ENCODE peak calls at places on chromosomes 4 and X, in six cellular contexts. One of them, this sample, is unnamed.
A peak's percentile ranks its signal among the peaks of the same experiment; 100 is the strongest.

GRCh38 chr4:119854364-119854763 is 212.3 kb downstream of the MAD2L1 start:
- DNase-seq in adipocyte: no peak
- DNase-seq in aorta: no peak
- DNase-seq in K562: no peak
- DNase-seq in NT2/D1: no peak
- DNase-seq in right lobe of liver: no peak
- DNase-seq in this sample: no peak

GRCh38 chr4:188417181-188417580 is 277.9 kb downstream of the TRIML1 start:
- DNase-seq in adipocyte: no peak
- DNase-seq in K562: no peak
- DNase-seq in aorta: no peak
- DNase-seq in right lobe of liver: no peak
- DNase-seq in NT2/D1: no peak
- DNase-seq in this sample: peak; percentile 64

GRCh38 chr4:35725131-35725530 is 519.2 kb downstream of the ARAP2 start:
- DNase-seq in adipocyte: no peak
- DNase-seq in aorta: no peak
- DNase-seq in K562: no peak
- DNase-seq in right lobe of liver: no peak
- DNase-seq in NT2/D1: peak; percentile 2
- DNase-seq in this sample: peak; percentile 49

GRCh38 chr4:122854444-122854843 is 27.8 kb downstream of the FGF2 start:
- DNase-seq in K562: no peak
- DNase-seq in adipocyte: no peak
- DNase-seq in NT2/D1: no peak
- DNase-seq in aorta: no peak
- DNase-seq in right lobe of liver: peak; percentile 46
- DNase-seq in this sample: no peak

GRCh38 chrX:39477438-39478120 is 620.2 kb downstream of the BCOR start:
- DNase-seq in adipocyte: no peak
- DNase-seq in K562: peak; percentile 34
- DNase-seq in aorta: peak; percentile 78
- DNase-seq in right lobe of liver: no peak
- DNase-seq in NT2/D1: no peak
- DNase-seq in this sample: peak; percentile 94

GRCh38 chrX:25015486-25016360 is at the start of gene ARX:
- DNase-seq in right lobe of liver: no peak
- DNase-seq in aorta: no peak
- DNase-seq in NT2/D1: peak; percentile 77
- DNase-seq in adipocyte: no peak
- DNase-seq in K562: peak; percentile 91
- DNase-seq in this sample: peak; percentile 96

GRCh38 chr4:8072235-8072968 is 86.2 kb downstream of the ABLIM2 start:
- DNase-seq in NT2/D1: no peak
- DNase-seq in right lobe of liver: no peak
- DNase-seq in aorta: peak; percentile 55
- DNase-seq in adipocyte: no peak
- DNase-seq in K562: no peak
- DNase-seq in this sample: peak; percentile 38

GRCh38 chrX:7316887-7317286 is 168.9 kb upstream of the PUDP start:
- DNase-seq in NT2/D1: no peak
- DNase-seq in adipocyte: peak; percentile 59
- DNase-seq in K562: no peak
- DNase-seq in right lobe of liver: no peak
- DNase-seq in aorta: no peak
- DNase-seq in this sample: no peak

GRCh38 chr4:2044542-2045517 is 14.3 kb upstream of the NAT8L start:
- DNase-seq in aorta: peak; percentile 51
- DNase-seq in adipocyte: no peak
- DNase-seq in NT2/D1: no peak
- DNase-seq in K562: no peak
- DNase-seq in right lobe of liver: no peak
- DNase-seq in this sample: peak; percentile 43

GRCh38 chr4:60452259-60452658 is 747.9 kb upstream of the ADGRL3 start:
- DNase-seq in adipocyte: no peak
- DNase-seq in aorta: no peak
- DNase-seq in NT2/D1: no peak
- DNase-seq in right lobe of liver: no peak
- DNase-seq in K562: no peak
- DNase-seq in this sample: no peak

GRCh38 chrX:22650691-22651090 is 349.1 kb upstream of the DDX53 start:
- DNase-seq in adipocyte: no peak
- DNase-seq in aorta: no peak
- DNase-seq in K562: no peak
- DNase-seq in NT2/D1: no peak
- DNase-seq in right lobe of liver: no peak
- DNase-seq in this sample: no peak

GRCh38 chrX:55488559-55489314 is 911 bp downstream of the USP51 start:
- DNase-seq in right lobe of liver: peak; percentile 64
- DNase-seq in NT2/D1: peak; percentile 40
- DNase-seq in adipocyte: peak; percentile 81
- DNase-seq in K562: peak; percentile 72
- DNase-seq in aorta: peak; percentile 86
- DNase-seq in this sample: peak; percentile 80

GRCh38 chrX:119402588-119402987 is 3.5 kb downstream of the SLC25A43 start:
- DNase-seq in NT2/D1: no peak
- DNase-seq in adipocyte: no peak
- DNase-seq in right lobe of liver: no peak
- DNase-seq in aorta: no peak
- DNase-seq in K562: no peak
- DNase-seq in this sample: no peak

GRCh38 chrX:42247241-42247640 is 323.9 kb upstream of the CASK start:
- DNase-seq in right lobe of liver: no peak
- DNase-seq in K562: no peak
- DNase-seq in aorta: no peak
- DNase-seq in adipocyte: no peak
- DNase-seq in NT2/D1: no peak
- DNase-seq in this sample: no peak

GRCh38 chr4:3303840-3304715 is 11.3 kb downstream of the RGS12 start:
- DNase-seq in NT2/D1: no peak
- DNase-seq in K562: no peak
- DNase-seq in adipocyte: no peak
- DNase-seq in right lobe of liver: peak; percentile 12
- DNase-seq in aorta: peak; percentile 57
- DNase-seq in this sample: peak; percentile 31

GRCh38 chrX:115232933-115233496 is 881 bp downstream of the LRCH2 start:
- DNase-seq in aorta: no peak
- DNase-seq in right lobe of liver: no peak
- DNase-seq in K562: no peak
- DNase-seq in NT2/D1: no peak
- DNase-seq in adipocyte: peak; percentile 20
- DNase-seq in this sample: no peak

GRCh38 chrX:46628406-46629371 is 55.1 kb downstream of the CHST7 start:
- DNase-seq in aorta: no peak
- DNase-seq in adipocyte: peak; percentile 39
- DNase-seq in right lobe of liver: no peak
- DNase-seq in NT2/D1: no peak
- DNase-seq in K562: no peak
- DNase-seq in this sample: no peak

GRCh38 chr4:153023692-153024394 is 87.7 kb downstream of the FHDC1 start:
- DNase-seq in right lobe of liver: no peak
- DNase-seq in K562: peak; percentile 65
- DNase-seq in adipocyte: no peak
- DNase-seq in NT2/D1: no peak
- DNase-seq in aorta: no peak
- DNase-seq in this sample: no peak

GRCh38 chr4:28228575-28228974 is 1367.9 kb downstream of the STIM2 start:
- DNase-seq in right lobe of liver: no peak
- DNase-seq in adipocyte: peak; percentile 33
- DNase-seq in K562: no peak
- DNase-seq in aorta: no peak
- DNase-seq in NT2/D1: no peak
- DNase-seq in this sample: no peak

GRCh38 chr4:56681158-56681848 is at the start of gene HOPX:
- DNase-seq in aorta: no peak
- DNase-seq in NT2/D1: no peak
- DNase-seq in K562: no peak
- DNase-seq in right lobe of liver: no peak
- DNase-seq in adipocyte: no peak
- DNase-seq in this sample: peak; percentile 55

GRCh38 chr4:47891928-47892327 is 22.5 kb downstream of the NFXL1 start:
- DNase-seq in NT2/D1: no peak
- DNase-seq in adipocyte: no peak
- DNase-seq in aorta: no peak
- DNase-seq in K562: no peak
- DNase-seq in right lobe of liver: no peak
- DNase-seq in this sample: no peak

GRCh38 chrX:133608406-133608805 is 193.1 kb upstream of the GPC4 start:
- DNase-seq in K562: no peak
- DNase-seq in NT2/D1: no peak
- DNase-seq in aorta: no peak
- DNase-seq in right lobe of liver: no peak
- DNase-seq in adipocyte: peak; percentile 54
- DNase-seq in this sample: no peak

GRCh38 chr4:6095023-6095817 is 77.0 kb upstream of the C4orf50 start:
- DNase-seq in adipocyte: no peak
- DNase-seq in K562: no peak
- DNase-seq in right lobe of liver: no peak
- DNase-seq in aorta: no peak
- DNase-seq in NT2/D1: no peak
- DNase-seq in this sample: peak; percentile 34

GRCh38 chrX:57681341-57681740 is 1.3 kb upstream of the NLRP2B start:
- DNase-seq in right lobe of liver: no peak
- DNase-seq in NT2/D1: no peak
- DNase-seq in aorta: no peak
- DNase-seq in adipocyte: no peak
- DNase-seq in K562: no peak
- DNase-seq in this sample: no peak

GRCh38 chrX:57674861-57675260 is 5.2 kb downstream of the NLRP2B start:
- DNase-seq in NT2/D1: no peak
- DNase-seq in aorta: no peak
- DNase-seq in right lobe of liver: no peak
- DNase-seq in K562: no peak
- DNase-seq in adipocyte: no peak
- DNase-seq in this sample: no peak

GRCh38 chrX:57680160-57680559 is at the start of gene NLRP2B:
- DNase-seq in adipocyte: no peak
- DNase-seq in right lobe of liver: no peak
- DNase-seq in aorta: no peak
- DNase-seq in K562: no peak
- DNase-seq in NT2/D1: no peak
- DNase-seq in this sample: no peak

GRCh38 chrX:57678686-57679428 is 1.2 kb downstream of the NLRP2B start:
- DNase-seq in K562: no peak
- DNase-seq in adipocyte: no peak
- DNase-seq in NT2/D1: no peak
- DNase-seq in aorta: no peak
- DNase-seq in right lobe of liver: no peak
- DNase-seq in this sample: no peak

DNA sequence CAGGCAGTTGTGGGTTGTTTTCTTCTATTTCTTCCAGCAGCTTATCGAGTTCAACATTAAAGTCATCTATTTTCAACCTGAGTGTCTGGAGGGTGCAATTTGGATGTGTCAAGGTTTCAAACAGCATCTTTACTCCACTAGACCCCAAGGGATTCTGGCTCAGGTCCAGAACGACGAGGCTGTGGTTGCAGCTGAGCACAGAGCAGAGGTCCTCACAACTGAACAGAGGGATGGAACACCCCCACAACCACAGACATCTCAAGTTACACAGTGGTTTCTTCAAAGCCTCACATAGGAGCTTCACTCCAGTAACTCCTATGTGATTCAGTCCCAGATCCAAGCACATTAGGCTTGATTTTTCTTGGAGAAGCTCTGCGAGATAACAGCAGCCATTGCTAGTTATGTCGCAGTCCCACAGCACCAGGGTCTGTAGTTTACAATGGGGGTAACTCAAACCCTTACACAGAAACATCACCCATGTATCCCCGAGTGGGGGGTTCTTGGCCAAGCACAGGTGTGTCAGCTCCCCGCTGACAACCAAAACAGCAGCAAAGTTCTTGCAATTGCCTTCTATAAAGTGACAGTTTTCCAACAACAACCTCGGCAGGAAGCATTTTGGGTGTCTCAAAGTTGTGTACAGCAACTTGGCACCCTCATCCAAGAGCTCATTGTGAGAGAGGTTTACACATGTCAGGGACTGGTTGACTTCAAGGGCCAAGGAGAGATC is 2.8 kb downstream of the NLRP2B start:
- DNase-seq in right lobe of liver: no peak
- DNase-seq in aorta: no peak
- DNase-seq in NT2/D1: no peak
- DNase-seq in K562: no peak
- DNase-seq in adipocyte: no peak
- DNase-seq in this sample: no peak
- H3K9me3 ChIP-seq in right lobe of liver: no peaks in the 10 kb centered on the region
- H3K9me3 ChIP-seq in aorta: no peaks in the 10 kb centered on the region
- H3K9me3 ChIP-seq in NT2/D1: no peaks in the 10 kb centered on the region
- H3K9me3 ChIP-seq in K562: no peaks in the 10 kb centered on the region
- H3K9me3 ChIP-seq in adipocyte: peaks cover 23% of the 10 kb centered on the region
- H3K9me3 ChIP-seq in this sample: peaks cover 7% of the 10 kb centered on the region

GRCh38 chrX:109776986-109777385 is 43.9 kb upstream of the ACSL4 start:
- DNase-seq in K562: no peak
- DNase-seq in adipocyte: no peak
- DNase-seq in aorta: no peak
- DNase-seq in NT2/D1: no peak
- DNase-seq in right lobe of liver: no peak
- DNase-seq in this sample: no peak
- H3K9me3 ChIP-seq in K562: no peaks in the 10 kb centered on the region
- H3K9me3 ChIP-seq in adipocyte: no peaks in the 10 kb centered on the region
- H3K9me3 ChIP-seq in aorta: no peaks in the 10 kb centered on the region
- H3K9me3 ChIP-seq in NT2/D1: no peaks in the 10 kb centered on the region
- H3K9me3 ChIP-seq in right lobe of liver: no peaks in the 10 kb centered on the region
- H3K9me3 ChIP-seq in this sample: no peaks in the 10 kb centered on the region

GRCh38 chr4:566508-567295 is 9.4 kb downstream of the TMEM271 start:
- DNase-seq in K562: peak; percentile 51
- DNase-seq in NT2/D1: no peak
- DNase-seq in aorta: no peak
- DNase-seq in adipocyte: no peak
- DNase-seq in right lobe of liver: no peak
- DNase-seq in this sample: no peak
- H3K9me3 ChIP-seq in K562: peaks cover 2% of the 10 kb centered on the region
- H3K9me3 ChIP-seq in NT2/D1: no peaks in the 10 kb centered on the region
- H3K9me3 ChIP-seq in aorta: no peaks in the 10 kb centered on the region
- H3K9me3 ChIP-seq in adipocyte: no peaks in the 10 kb centered on the region
- H3K9me3 ChIP-seq in right lobe of liver: no peaks in the 10 kb centered on the region
- H3K9me3 ChIP-seq in this sample: no peaks in the 10 kb centered on the region

DNA sequence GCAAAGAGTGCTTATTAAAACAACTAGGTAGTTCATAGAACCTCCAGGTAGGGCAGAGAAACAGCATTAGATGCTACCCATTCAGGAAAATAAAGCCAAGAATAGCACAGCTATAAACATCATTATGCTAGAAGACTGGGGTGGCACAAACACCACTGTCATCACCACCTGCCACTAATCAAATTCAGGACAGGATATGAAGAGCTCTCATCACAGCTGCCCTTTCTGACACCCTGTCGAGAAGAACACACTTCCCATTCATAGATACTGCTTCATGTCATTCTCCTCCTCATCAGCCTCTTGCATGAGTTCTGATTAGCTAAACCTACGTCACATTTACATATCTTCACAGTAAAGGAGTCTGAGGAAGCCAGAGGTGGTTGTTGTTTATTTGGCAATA is 692.3 kb upstream of the HS3ST1 start:
- DNase-seq in NT2/D1: no peak
- DNase-seq in K562: no peak
- DNase-seq in adipocyte: no peak
- DNase-seq in right lobe of liver: no peak
- DNase-seq in aorta: no peak
- DNase-seq in this sample: no peak
- H3K9me3 ChIP-seq in NT2/D1: no peaks in the 10 kb centered on the region
- H3K9me3 ChIP-seq in K562: no peaks in the 10 kb centered on the region
- H3K9me3 ChIP-seq in adipocyte: peaks cover 6% of the 10 kb centered on the region
- H3K9me3 ChIP-seq in right lobe of liver: no peaks in the 10 kb centered on the region
- H3K9me3 ChIP-seq in aorta: no peaks in the 10 kb centered on the region
- H3K9me3 ChIP-seq in this sample: peaks cover 23% of the 10 kb centered on the region

GRCh38 chrX:139758809-139759208 is 50.8 kb upstream of the MCF2 start:
- DNase-seq in right lobe of liver: no peak
- DNase-seq in aorta: no peak
- DNase-seq in NT2/D1: no peak
- DNase-seq in K562: no peak
- DNase-seq in adipocyte: no peak
- DNase-seq in this sample: no peak
- H3K9me3 ChIP-seq in right lobe of liver: no peaks in the 10 kb centered on the region
- H3K9me3 ChIP-seq in aorta: no peaks in the 10 kb centered on the region
- H3K9me3 ChIP-seq in NT2/D1: peaks cover 11% of the 10 kb centered on the region
- H3K9me3 ChIP-seq in K562: peaks cover 2% of the 10 kb centered on the region
- H3K9me3 ChIP-seq in adipocyte: peaks cover 13% of the 10 kb centered on the region
- H3K9me3 ChIP-seq in this sample: peaks cover 23% of the 10 kb centered on the region